ENCODE peak calls at places on chromosomes 12 and 14, in four cellular contexts. One of them, this sample, is unnamed.

GRCh38 chr14:23694085-23694975 is 58.2 kb downstream of the DHRS2 start:
- DNase-seq in IMR-90: peak
- DNase-seq in HepG2: peak
- DNase-seq in PC-3: no peak
- DNase-seq in this sample: no peak

GRCh38 chr14:52553002-52553670 is 500 bp downstream of the GPR137C start:
- DNase-seq in PC-3: peak
- DNase-seq in IMR-90: no peak
- DNase-seq in HepG2: no peak
- DNase-seq in this sample: no peak

GRCh38 chr12:68675098-68675842 is 11.5 kb upstream of the NUP107 start:
- DNase-seq in PC-3: no peak
- DNase-seq in HepG2: no peak
- DNase-seq in IMR-90: no peak
- DNase-seq in this sample: no peak

GRCh38 chr12:41402804-41403203 is 214.7 kb downstream of the PDZRN4 start:
- DNase-seq in PC-3: peak
- DNase-seq in HepG2: no peak
- DNase-seq in IMR-90: no peak
- DNase-seq in this sample: no peak

GRCh38 chr12:120688527-120689071 is 1.6 kb downstream of the MLEC start:
- DNase-seq in PC-3: peak
- DNase-seq in HepG2: no peak
- DNase-seq in IMR-90: no peak
- DNase-seq in this sample: peak

GRCh38 chr12:71061451-71061850 is 96.3 kb downstream of the TSPAN8 start:
- DNase-seq in PC-3: no peak
- DNase-seq in IMR-90: no peak
- DNase-seq in HepG2: no peak
- DNase-seq in this sample: no peak

GRCh38 chr12:110501722-110502448 is at the start of the genes RAD9B and VPS29:
- DNase-seq in IMR-90: peak
- DNase-seq in PC-3: peak
- DNase-seq in HepG2: peak
- DNase-seq in this sample: peak

GRCh38 chr12:88575361-88575959 is 4.8 kb downstream of the KITLG start:
- DNase-seq in PC-3: no peak
- DNase-seq in IMR-90: no peak
- DNase-seq in HepG2: no peak
- DNase-seq in this sample: peak

GRCh38 chr12:6788972-6789905 is at the start of gene CD4:
- DNase-seq in HepG2: no peak
- DNase-seq in PC-3: no peak
- DNase-seq in IMR-90: no peak
- DNase-seq in this sample: no peak

GRCh38 chr14:80981156-80981555 is 25.7 kb downstream of the TSHR start:
- DNase-seq in IMR-90: no peak
- DNase-seq in HepG2: no peak
- DNase-seq in PC-3: no peak
- DNase-seq in this sample: no peak

GRCh38 chr12:121802843-121803698 is 738 bp upstream of the SETD1B start:
- DNase-seq in IMR-90: peak
- DNase-seq in HepG2: peak
- DNase-seq in PC-3: peak
- DNase-seq in this sample: peak

GRCh38 chr14:57295261-57295660 is 26.5 kb downstream of the AP5M1 start:
- DNase-seq in HepG2: no peak
- DNase-seq in IMR-90: no peak
- DNase-seq in PC-3: peak
- DNase-seq in this sample: no peak

GRCh38 chr12:41624571-41624970 is 436.5 kb downstream of the PDZRN4 start:
- DNase-seq in HepG2: no peak
- DNase-seq in IMR-90: no peak
- DNase-seq in PC-3: no peak
- DNase-seq in this sample: no peak

GRCh38 chr14:58060898-58061297 is 91.1 kb downstream of the ARMH4 start:
- DNase-seq in IMR-90: no peak
- DNase-seq in PC-3: no peak
- DNase-seq in HepG2: no peak
- DNase-seq in this sample: no peak

GRCh38 chr12:90234455-90234854 is 525.8 kb upstream of the ATP2B1 start:
- DNase-seq in HepG2: no peak
- DNase-seq in IMR-90: peak
- DNase-seq in PC-3: no peak
- DNase-seq in this sample: peak

GRCh38 chr12:27970391-27970980 is 2.0 kb downstream of the PTHLH start:
- DNase-seq in IMR-90: peak
- DNase-seq in HepG2: no peak
- DNase-seq in PC-3: peak
- DNase-seq in this sample: peak

GRCh38 chr14:59337151-59337611 is 128.0 kb downstream of the GPR135 start:
- DNase-seq in IMR-90: no peak
- DNase-seq in HepG2: no peak
- DNase-seq in PC-3: no peak
- DNase-seq in this sample: peak

GRCh38 chr12:57157588-57158173 is 10.3 kb upstream of the LRP1-AS start:
- DNase-seq in PC-3: no peak
- DNase-seq in IMR-90: no peak
- DNase-seq in HepG2: no peak
- DNase-seq in this sample: no peak

GRCh38 chr14:26132061-26132460 is 465.8 kb downstream of the NOVA1 start:
- DNase-seq in IMR-90: no peak
- DNase-seq in PC-3: no peak
- DNase-seq in HepG2: no peak
- DNase-seq in this sample: no peak

GRCh38 chr14:22399776-22400175 is 189.2 kb downstream of the DAD1 start:
- DNase-seq in HepG2: no peak
- DNase-seq in IMR-90: no peak
- DNase-seq in PC-3: no peak
- DNase-seq in this sample: no peak

GRCh38 chr14:103552811-103553210 is 9.6 kb downstream of the BAG5 start:
- DNase-seq in HepG2: no peak
- DNase-seq in IMR-90: no peak
- DNase-seq in PC-3: no peak
- DNase-seq in this sample: no peak

GRCh38 chr12:88946377-88946997 is 366.2 kb upstream of the KITLG start:
- DNase-seq in PC-3: no peak
- DNase-seq in IMR-90: peak
- DNase-seq in HepG2: no peak
- DNase-seq in this sample: peak

GRCh38 chr12:118035194-118036041 is 18.9 kb downstream of the RFC5 start:
- DNase-seq in IMR-90: peak
- DNase-seq in PC-3: peak
- DNase-seq in HepG2: no peak
- DNase-seq in this sample: peak

GRCh38 chr14:50344116-50344775 is 32.1 kb downstream of the DMAC2L start:
- DNase-seq in PC-3: no peak
- DNase-seq in HepG2: no peak
- DNase-seq in IMR-90: peak
- DNase-seq in this sample: no peak

GRCh38 chr14:73713804-73714655 is at the start of gene PNMA1:
- DNase-seq in IMR-90: peak
- DNase-seq in PC-3: peak
- DNase-seq in HepG2: peak
- DNase-seq in this sample: peak

GRCh38 chr12:20421338-20421890 is 53.1 kb downstream of the PDE3A start:
- DNase-seq in HepG2: no peak
- DNase-seq in IMR-90: no peak
- DNase-seq in PC-3: no peak
- DNase-seq in this sample: no peak

GRCh38 chr12:128644664-128645296 is 179.0 kb downstream of the SLC15A4 start:
- DNase-seq in PC-3: peak
- DNase-seq in IMR-90: no peak
- DNase-seq in HepG2: peak
- DNase-seq in this sample: no peak

GRCh38 chr14:64771161-64771560 is 66.9 kb downstream of the PLEKHG3 start:
- DNase-seq in PC-3: no peak
- DNase-seq in HepG2: no peak
- DNase-seq in IMR-90: no peak
- DNase-seq in this sample: no peak

GRCh38 chr14:24246765-24247212 is 4.4 kb upstream of the TINF2 start:
- DNase-seq in HepG2: no peak
- DNase-seq in PC-3: no peak
- DNase-seq in IMR-90: peak
- DNase-seq in this sample: no peak

GRCh38 chr12:123363743-123364531 is 710 bp downstream of the SBNO1 start:
- DNase-seq in HepG2: peak
- DNase-seq in PC-3: peak
- DNase-seq in IMR-90: no peak
- DNase-seq in this sample: no peak

GRCh38 chr12:75944097-75944904 is 87.3 kb downstream of the PHLDA1 start:
- DNase-seq in HepG2: peak
- DNase-seq in PC-3: peak
- DNase-seq in IMR-90: peak
- DNase-seq in this sample: peak

GRCh38 chr14:52268191-52269061 is 928 bp downstream of the PTGDR start:
- DNase-seq in HepG2: no peak
- DNase-seq in IMR-90: peak
- DNase-seq in PC-3: no peak
- DNase-seq in this sample: peak

GRCh38 chr12:54041097-54041690 is 8.3 kb downstream of the HOXC5 start:
- DNase-seq in PC-3: no peak
- DNase-seq in IMR-90: no peak
- DNase-seq in HepG2: no peak
- DNase-seq in this sample: no peak

GRCh38 chr12:68175566-68176033 is 16.1 kb upstream of the IFNG start:
- DNase-seq in IMR-90: no peak
- DNase-seq in HepG2: no peak
- DNase-seq in PC-3: no peak
- DNase-seq in this sample: no peak

GRCh38 chr14:23057757-23058653 is 685 bp upstream of the CDH24 start:
- DNase-seq in HepG2: peak
- DNase-seq in PC-3: peak
- DNase-seq in IMR-90: peak
- DNase-seq in this sample: peak

DNA sequence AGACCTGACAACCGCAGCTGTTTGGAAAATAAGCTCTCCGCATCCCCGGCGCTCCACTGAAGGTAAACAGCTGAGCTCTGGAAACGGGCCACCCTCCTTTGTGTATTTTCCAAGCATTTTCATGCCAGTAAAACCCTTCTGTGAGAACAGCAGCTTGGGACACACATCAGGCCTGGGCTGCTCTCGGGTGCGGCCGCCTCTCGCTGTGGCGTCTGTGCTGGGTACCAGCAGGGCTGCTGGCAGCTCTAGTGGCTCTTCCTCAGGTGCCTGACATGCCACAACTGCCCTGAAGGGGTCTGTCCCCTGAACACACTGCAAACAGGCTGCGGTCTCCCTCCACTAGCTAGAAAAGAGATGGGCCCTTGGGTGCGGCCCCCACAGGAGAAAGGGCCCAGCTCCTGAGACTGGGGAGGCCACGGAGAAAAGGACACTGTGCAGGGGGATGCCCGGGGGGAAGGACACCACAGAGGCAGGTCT is 96.3 kb downstream of the ITPK1 start:
- DNase-seq in HepG2: peak
- DNase-seq in PC-3: no peak
- DNase-seq in IMR-90: no peak
- DNase-seq in this sample: no peak
- H3K9ac ChIP-seq in HepG2: peak
- H3K9ac ChIP-seq in PC-3: no peak
- H3K9ac ChIP-seq in IMR-90: no peak
- H3K9ac ChIP-seq in this sample: no peak

GRCh38 chr12:129902371-129903091 is 1.3 kb downstream of the TMEM132D start:
- DNase-seq in IMR-90: no peak
- DNase-seq in HepG2: no peak
- DNase-seq in PC-3: no peak
- DNase-seq in this sample: no peak
- H3K4me2 ChIP-seq in IMR-90: no peak
- H3K4me2 ChIP-seq in HepG2: no peak
- H3K4me2 ChIP-seq in PC-3: no peak
- H3K4me2 ChIP-seq in this sample: no peak

DNA sequence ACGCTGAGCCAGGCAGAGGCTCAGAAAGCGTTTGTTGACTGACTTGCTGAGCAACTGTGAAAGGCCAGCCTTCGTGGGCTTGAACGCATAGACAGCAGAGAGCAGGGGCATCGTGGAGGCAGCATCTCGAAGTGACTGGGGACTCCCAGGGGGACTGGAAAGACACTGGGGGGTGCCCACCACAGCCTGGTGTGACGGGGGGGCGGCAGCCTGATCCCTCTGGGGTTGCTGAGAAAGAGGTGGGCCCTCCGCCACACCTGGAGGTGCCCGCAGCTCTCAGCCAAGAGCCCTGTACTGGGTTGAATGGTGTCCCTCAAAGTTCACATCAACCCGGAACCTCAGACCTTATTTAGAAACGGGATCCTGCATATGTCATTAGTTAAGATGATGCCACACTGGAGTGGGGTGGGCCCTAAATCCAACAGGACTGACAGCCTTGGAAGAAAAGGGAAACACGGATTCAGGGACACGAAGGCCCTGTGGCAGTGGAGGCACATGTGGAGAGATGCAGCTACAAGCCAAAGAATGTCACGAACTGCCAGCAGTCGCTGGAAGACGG is 84.6 kb downstream of the RFLNA start:
- DNase-seq in IMR-90: no peak
- DNase-seq in HepG2: no peak
- DNase-seq in PC-3: no peak
- DNase-seq in this sample: no peak
- H3K27ac ChIP-seq in IMR-90: peak
- H3K27ac ChIP-seq in HepG2: no peak
- H3K27ac ChIP-seq in PC-3: peak
- H3K27ac ChIP-seq in this sample: peak

DNA sequence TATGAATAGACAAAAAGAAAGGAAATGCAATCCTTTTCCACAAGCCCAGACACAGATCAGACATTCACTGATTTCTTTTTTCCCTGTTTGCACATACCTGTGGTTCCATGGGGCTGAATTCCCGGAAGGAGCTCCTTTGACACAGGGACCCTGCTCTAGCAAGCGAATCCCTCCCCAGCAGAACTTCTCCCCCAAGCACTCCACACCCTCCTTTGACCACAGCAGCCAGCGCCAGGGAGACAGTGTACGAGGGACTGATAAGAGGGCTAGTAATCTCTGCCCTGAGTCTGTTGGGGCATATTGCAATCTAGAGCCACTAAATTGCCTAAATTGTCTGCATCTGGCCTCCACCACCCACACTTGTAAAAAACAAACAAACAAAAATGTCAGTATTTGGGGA is 83.4 kb upstream of the NTF3 start:
- DNase-seq in IMR-90: no peak
- DNase-seq in HepG2: no peak
- DNase-seq in PC-3: no peak
- DNase-seq in this sample: no peak
- H3K9ac ChIP-seq in IMR-90: no peak
- H3K9ac ChIP-seq in HepG2: no peak
- H3K9ac ChIP-seq in PC-3: no peak
- H3K9ac ChIP-seq in this sample: no peak

This sample was measured in fibroblast of lung.